ENCODE peak calls at places on chromosomes 16 and 17, in seven cellular contexts. O is GM12878, H is choroid plexus epithelial cell, V is neural crest cell, Y is BE2C, M is body of pancreas, I is ovary. F is an unnamed sample.

GRCh38 chr17:79033741-79034501 is 10.0 kb downstream of the C1QTNF1 start:
- DNase-seq in O (no peak), H (peak), V (no peak), Y (peak), M (no peak), I (peak), F (no peak)

GRCh38 chr16:289395-289997 is 6.5 kb downstream of the PDIA2 start:
- DNase-seq in O (no peak), H (no peak), V (no peak), Y (no peak), M (peak), I (no peak), F (no peak)

GRCh38 chr17:681738-682137 is 32.9 kb downstream of the VPS53 start:
- DNase-seq in O (no peak), H (peak), V (no peak), Y (no peak), M (no peak), I (no peak), F (no peak)

GRCh38 chr16:53881371-53881770 is 177.4 kb downstream of the FTO start:
- DNase-seq in O (no peak), H (peak), V (no peak), Y (no peak), M (no peak), I (no peak), F (no peak)

GRCh38 chr16:79047337-79047736 is 553.2 kb downstream of the MAF start:
- DNase-seq in O (no peak), H (no peak), V (no peak), Y (no peak), M (no peak), I (no peak), F (no peak)

GRCh38 chr17:61389670-61390478 is 9.8 kb upstream of the TBX2 start:
- DNase-seq in O (no peak), H (peak), V (peak), Y (peak), M (peak), I (peak), F (no peak)

GRCh38 chr17:30095507-30096244 is 20.9 kb upstream of the NSRP1 start:
- DNase-seq in O (peak), H (peak), V (peak), Y (no peak), M (no peak), I (no peak), F (no peak)

GRCh38 chr17:63279498-63280230 is 166.4 kb downstream of the CYB561 start:
- DNase-seq in O (no peak), H (peak), V (no peak), Y (no peak), M (no peak), I (no peak), F (no peak)

GRCh38 chr16:52257534-52257933 is 289.4 kb downstream of the TOX3 start:
- DNase-seq in O (no peak), H (no peak), V (no peak), Y (no peak), M (no peak), I (no peak), F (no peak)

GRCh38 chr16:51952500-51952899 is 594.4 kb downstream of the TOX3 start:
- DNase-seq in O (no peak), H (peak), V (no peak), Y (no peak), M (no peak), I (no peak), F (no peak)

GRCh38 chr16:66961065-66961744 is at the start of gene CES3:
- DNase-seq in O (no peak), H (peak), V (peak), Y (peak), M (peak), I (no peak), F (no peak)

GRCh38 chr17:50944902-50945720 is 79.0 kb upstream of the TOB1 start:
- DNase-seq in O (no peak), H (no peak), V (no peak), Y (no peak), M (no peak), I (peak), F (no peak)

GRCh38 chr17:15249487-15249886 is 15.6 kb downstream of the PMP22 start:
- DNase-seq in O (no peak), H (no peak), V (no peak), Y (no peak), M (no peak), I (no peak), F (no peak)

GRCh38 chr17:72707881-72708280 is 384.6 kb downstream of the SLC39A11 start:
- DNase-seq in O (no peak), H (no peak), V (no peak), Y (no peak), M (no peak), I (no peak), F (no peak)

GRCh38 chr16:81107506-81107905 is 11.3 kb upstream of the GCSH start:
- DNase-seq in O (no peak), H (no peak), V (no peak), Y (no peak), M (no peak), I (no peak), F (no peak)

GRCh38 chr17:61511480-61512182 is 59.4 kb downstream of the TBX4 start:
- DNase-seq in O (no peak), H (peak), V (no peak), Y (no peak), M (no peak), I (no peak), F (no peak)

GRCh38 chr17:7844292-7845154 is 10.3 kb upstream of the TMEM88 start:
- DNase-seq in O (peak), H (peak), V (peak), Y (peak), M (peak), I (peak), F (peak)

GRCh38 chr17:14351493-14351892 is 50.6 kb downstream of the HS3ST3B1 start:
- DNase-seq in O (no peak), H (no peak), V (no peak), Y (no peak), M (no peak), I (no peak), F (no peak)

GRCh38 chr16:80791411-80791810 is 13.0 kb downstream of the CDYL2 start:
- DNase-seq in O (no peak), H (peak), V (no peak), Y (no peak), M (no peak), I (no peak), F (no peak)

GRCh38 chr17:82943339-82943738 is 103.5 kb upstream of the ZNF750 start:
- DNase-seq in O (no peak), H (no peak), V (no peak), Y (no peak), M (no peak), I (peak), F (no peak)

GRCh38 chr16:66569131-66569530 is 2.9 kb downstream of the CMTM1 start:
- DNase-seq in O (no peak), H (peak), V (no peak), Y (no peak), M (no peak), I (no peak), F (no peak)

GRCh38 chr17:44959821-44960523 is 8.1 kb downstream of the C1QL1 start:
- DNase-seq in O (no peak), H (no peak), V (no peak), Y (peak), M (no peak), I (peak), F (no peak)

GRCh38 chr17:33562792-33563191 is 269.7 kb upstream of the ASIC2 start:
- DNase-seq in O (no peak), H (no peak), V (no peak), Y (no peak), M (no peak), I (no peak), F (no peak)

GRCh38 chr16:21264226-21265036 is 13.7 kb downstream of the CRYM start:
- DNase-seq in O (no peak), H (no peak), V (no peak), Y (no peak), M (no peak), I (no peak), F (no peak)

GRCh38 chr17:42365136-42365535 is 23.1 kb downstream of the STAT3 start:
- DNase-seq in O (no peak), H (peak), V (no peak), Y (no peak), M (no peak), I (no peak), F (no peak)

GRCh38 chr16:71537643-71538042 is 11.4 kb downstream of the CHST4 start:
- DNase-seq in O (peak), H (peak), V (peak), Y (peak), M (peak), I (no peak), F (no peak)

GRCh38 chr17:53909802-53910201 is 87.1 kb downstream of the KIF2B start:
- DNase-seq in O (no peak), H (no peak), V (no peak), Y (no peak), M (no peak), I (no peak), F (no peak)

GRCh38 chr16:68898026-68898425 is 54.7 kb downstream of the TANGO6 start:
- DNase-seq in O (no peak), H (no peak), V (no peak), Y (peak), M (no peak), I (no peak), F (no peak)

GRCh38 chr17:31489295-31490018 is 98.0 kb downstream of the RAB11FIP4 start:
- DNase-seq in O (no peak), H (no peak), V (no peak), Y (no peak), M (peak), I (no peak), F (no peak)

GRCh38 chr17:15289285-15290185 is 24.4 kb upstream of the PMP22 start:
- DNase-seq in O (no peak), H (peak), V (no peak), Y (peak), M (no peak), I (no peak), F (no peak)

GRCh38 chr17:49935526-49936210 is 33.3 kb upstream of the DLX4 start:
- DNase-seq in O (no peak), H (no peak), V (no peak), Y (no peak), M (no peak), I (no peak), F (no peak)

GRCh38 chr17:74453665-74454196 is 12.7 kb upstream of the CD300A start:
- DNase-seq in O (no peak), H (peak), V (no peak), Y (no peak), M (no peak), I (peak), F (no peak)

GRCh38 chr16:67923414-67924127 is 8.1 kb downstream of the CTRL start:
- DNase-seq in O (no peak), H (peak), V (no peak), Y (peak), M (peak), I (no peak), F (no peak)

GRCh38 chr16:19872935-19873334 is 11.7 kb downstream of the GPRC5B start:
- DNase-seq in O (no peak), H (no peak), V (no peak), Y (no peak), M (no peak), I (no peak), F (no peak)

GRCh38 chr17:77882481-77883212 is 75.9 kb upstream of the TNRC6C start:
- DNase-seq in O (peak), H (peak), V (no peak), Y (peak), M (peak), I (no peak), F (no peak)

GRCh38 chr16:11781773-11782172 is 15.3 kb downstream of the ZC3H7A start:
- DNase-seq in O (peak), H (no peak), V (no peak), Y (peak), M (no peak), I (no peak), F (no peak)

GRCh38 chr17:63189082-63189481 is 223.0 kb downstream of the TANC2 start:
- DNase-seq in O (no peak), H (peak), V (no peak), Y (no peak), M (no peak), I (no peak), F (no peak)

GRCh38 chr17:73433501-73433900 is 121.7 kb upstream of the CDC42EP4 start:
- DNase-seq in O (no peak), H (no peak), V (no peak), Y (no peak), M (no peak), I (no peak), F (no peak)

GRCh38 chr17:76670020-76670707 is 26.6 kb upstream of the ST6GALNAC1 start:
- DNase-seq in O (no peak), H (peak), V (no peak), Y (no peak), M (peak), I (no peak), F (no peak)

GRCh38 chr16:2429771-2430663 is 770 bp downstream of the CCNF start:
- DNase-seq in O (no peak), H (peak), V (no peak), Y (peak), M (no peak), I (no peak), F (no peak)
- TF ChIP-seq CTCF in O (peak), H (peak), V (no peak), Y (peak), M (no peak), I (no peak), F (no peak)

GRCh38 chr16:59198487-59198886 is 464.4 kb upstream of the GOT2 start:
- DNase-seq in O (no peak), H (no peak), V (no peak), Y (no peak), M (no peak), I (no peak), F (no peak)

GRCh38 chr16:59195242-59195641 is 461.1 kb upstream of the GOT2 start:
- DNase-seq in O (no peak), H (no peak), V (no peak), Y (no peak), M (no peak), I (no peak), F (no peak)

GRCh38 chr16:59188029-59188428 is 453.9 kb upstream of the GOT2 start:
- DNase-seq in O (no peak), H (no peak), V (no peak), Y (no peak), M (no peak), I (no peak), F (no peak)

GRCh38 chr16:59192551-59193199 is 458.6 kb upstream of the GOT2 start:
- DNase-seq in O (no peak), H (peak), V (peak), Y (peak), M (no peak), I (no peak), F (no peak)
- TF ChIP-seq CTCF in O (peak), H (peak), V (peak), Y (peak), M (peak), I (no peak), F (peak)

GRCh38 chr16:88342491-88342890 is 40.3 kb upstream of the ZNF469 start:
- DNase-seq in O (no peak), H (no peak), V (no peak), Y (no peak), M (no peak), I (no peak), F (no peak)
- TF ChIP-seq CTCF in O (no peak), H (no peak), V (no peak), Y (no peak), M (no peak), I (no peak), F (no peak)

DNA sequence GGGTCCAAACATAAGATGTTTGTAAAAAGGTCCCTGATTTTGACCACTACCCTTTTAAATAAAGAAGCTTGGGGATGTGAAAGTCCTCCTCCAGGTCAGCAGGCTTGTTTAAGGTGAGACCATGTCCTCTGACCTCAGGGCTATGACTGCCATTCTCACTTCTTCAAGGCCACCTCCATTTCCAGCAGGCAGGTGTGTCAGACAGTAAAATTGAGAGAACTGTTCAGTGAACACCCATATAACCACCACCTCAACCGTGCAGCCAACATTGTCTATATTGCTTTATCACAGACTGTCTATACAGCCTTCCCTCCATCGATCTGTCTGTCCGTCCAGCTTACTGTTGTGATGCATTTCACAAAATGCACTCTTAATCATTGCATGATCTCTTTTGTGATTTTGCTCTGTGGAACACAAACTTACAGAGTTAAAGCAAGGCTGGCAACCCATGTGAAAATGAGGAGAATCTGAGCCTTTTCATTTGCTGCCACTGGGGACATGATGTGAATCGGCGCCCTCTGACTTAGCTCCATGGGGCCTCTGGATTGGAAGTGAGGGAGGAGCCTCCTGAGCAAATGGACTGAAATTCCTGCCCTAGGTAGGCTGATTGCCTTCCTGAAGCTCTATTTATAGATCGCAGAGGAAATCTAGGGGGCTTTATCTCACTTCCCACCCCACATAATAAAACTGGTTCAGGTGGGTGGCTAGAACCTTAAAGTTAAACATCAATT is 53.8 kb downstream of the ZNRF1 start:
- DNase-seq in O (no peak), H (no peak), V (no peak), Y (no peak), M (no peak), I (no peak), F (no peak)
- TF ChIP-seq CTCF in O (no peak), H (no peak), V (no peak), Y (no peak), M (no peak), I (no peak), F (no peak)

F was measured in mesothelial cell of epicardium.